ENCODE peak calls at places on chromosome 22, in six cellular contexts. One of them, this sample, is unnamed.

GRCh38 chr22:49262167-49262566 is 565.5 kb downstream of the BRD1 start:
- DNase-seq in EH: no peak
- DNase-seq in mucosa of gallbladder: no peak
- DNase-seq in KG1: no peak
- DNase-seq in T-helper 1 cell: no peak
- DNase-seq in stromal cell of bone marrow: no peak
- DNase-seq in this sample: no peak

GRCh38 chr22:36332623-36333331 is 55.0 kb downstream of the MYH9 start:
- DNase-seq in EH: peak; percentile 81
- DNase-seq in mucosa of gallbladder: no peak
- DNase-seq in KG1: peak; percentile 80
- DNase-seq in T-helper 1 cell: peak; percentile 45
- DNase-seq in stromal cell of bone marrow: no peak
- DNase-seq in this sample: no peak

GRCh38 chr22:21942407-21942895 is 10.2 kb downstream of the PPM1F start:
- DNase-seq in EH: peak; percentile 93
- DNase-seq in mucosa of gallbladder: peak; percentile 49
- DNase-seq in KG1: peak; percentile 92
- DNase-seq in T-helper 1 cell: no peak
- DNase-seq in stromal cell of bone marrow: peak; percentile 81
- DNase-seq in this sample: peak; percentile 68

GRCh38 chr22:24728790-24729637 is 45.5 kb downstream of the PIWIL3 start:
- DNase-seq in EH: no peak
- DNase-seq in mucosa of gallbladder: peak; percentile 24
- DNase-seq in KG1: peak; percentile 79
- DNase-seq in T-helper 1 cell: no peak
- DNase-seq in stromal cell of bone marrow: no peak
- DNase-seq in this sample: peak; percentile 98

GRCh38 chr22:37951305-37951704 is 2.1 kb downstream of the C22orf23 start:
- DNase-seq in EH: peak; percentile 30
- DNase-seq in mucosa of gallbladder: no peak
- DNase-seq in KG1: no peak
- DNase-seq in T-helper 1 cell: no peak
- DNase-seq in stromal cell of bone marrow: no peak
- DNase-seq in this sample: no peak

GRCh38 chr22:37771702-37772427 is 35.9 kb upstream of the GCAT start:
- DNase-seq in EH: no peak
- DNase-seq in mucosa of gallbladder: no peak
- DNase-seq in KG1: no peak
- DNase-seq in T-helper 1 cell: no peak
- DNase-seq in stromal cell of bone marrow: no peak
- DNase-seq in this sample: no peak

GRCh38 chr22:44051961-44052360 is 27.9 kb downstream of the PARVB start:
- DNase-seq in EH: no peak
- DNase-seq in mucosa of gallbladder: no peak
- DNase-seq in KG1: no peak
- DNase-seq in T-helper 1 cell: no peak
- DNase-seq in stromal cell of bone marrow: no peak
- DNase-seq in this sample: no peak

GRCh38 chr22:30123463-30123862 is 43.2 kb downstream of the HORMAD2 start:
- DNase-seq in EH: no peak
- DNase-seq in mucosa of gallbladder: no peak
- DNase-seq in KG1: no peak
- DNase-seq in T-helper 1 cell: no peak
- DNase-seq in stromal cell of bone marrow: no peak
- DNase-seq in this sample: no peak

GRCh38 chr22:20973634-20974286 is 6.7 kb downstream of the AIFM3 start:
- DNase-seq in EH: no peak
- DNase-seq in mucosa of gallbladder: no peak
- DNase-seq in KG1: no peak
- DNase-seq in T-helper 1 cell: no peak
- DNase-seq in stromal cell of bone marrow: no peak
- DNase-seq in this sample: no peak

GRCh38 chr22:25076281-25076680 is 123.4 kb upstream of the CRYBB3 start:
- DNase-seq in EH: no peak
- DNase-seq in mucosa of gallbladder: no peak
- DNase-seq in KG1: no peak
- DNase-seq in T-helper 1 cell: no peak
- DNase-seq in stromal cell of bone marrow: no peak
- DNase-seq in this sample: no peak

GRCh38 chr22:39430576-39431150 is 26.1 kb upstream of the MGAT3 start:
- DNase-seq in EH: no peak
- DNase-seq in mucosa of gallbladder: no peak
- DNase-seq in KG1: no peak
- DNase-seq in T-helper 1 cell: no peak
- DNase-seq in stromal cell of bone marrow: no peak
- DNase-seq in this sample: no peak

GRCh38 chr22:24969588-24970301 is 17.2 kb downstream of the KIAA1671 start:
- DNase-seq in EH: peak; percentile 60
- DNase-seq in mucosa of gallbladder: peak; percentile 51
- DNase-seq in KG1: no peak
- DNase-seq in T-helper 1 cell: no peak
- DNase-seq in stromal cell of bone marrow: peak; percentile 65
- DNase-seq in this sample: no peak

GRCh38 chr22:46405925-46406324 is 70.4 kb downstream of the TRMU start:
- DNase-seq in EH: no peak
- DNase-seq in mucosa of gallbladder: no peak
- DNase-seq in KG1: no peak
- DNase-seq in T-helper 1 cell: no peak
- DNase-seq in stromal cell of bone marrow: no peak
- DNase-seq in this sample: no peak

GRCh38 chr22:35301370-35301874 is 1.7 kb downstream of the TOM1 start:
- DNase-seq in EH: peak; percentile 54
- DNase-seq in mucosa of gallbladder: peak; percentile 65
- DNase-seq in KG1: no peak
- DNase-seq in T-helper 1 cell: no peak
- DNase-seq in stromal cell of bone marrow: peak; percentile 95
- DNase-seq in this sample: no peak

GRCh38 chr22:36457688-36458450 is 23.6 kb downstream of the TXN2 start:
- DNase-seq in EH: peak; percentile 82
- DNase-seq in mucosa of gallbladder: peak; percentile 36
- DNase-seq in KG1: no peak
- DNase-seq in T-helper 1 cell: no peak
- DNase-seq in stromal cell of bone marrow: peak; percentile 74
- DNase-seq in this sample: no peak

GRCh38 chr22:32852346-32853251 is 51.1 kb downstream of the TIMP3 start:
- DNase-seq in EH: peak; percentile 17
- DNase-seq in mucosa of gallbladder: peak; percentile 54
- DNase-seq in KG1: no peak
- DNase-seq in T-helper 1 cell: no peak
- DNase-seq in stromal cell of bone marrow: no peak
- DNase-seq in this sample: no peak

GRCh38 chr22:46649176-46650077 is 29.2 kb downstream of the GRAMD4 start:
- DNase-seq in EH: peak; percentile 11
- DNase-seq in mucosa of gallbladder: peak; percentile 49
- DNase-seq in KG1: no peak
- DNase-seq in T-helper 1 cell: no peak
- DNase-seq in stromal cell of bone marrow: no peak
- DNase-seq in this sample: no peak

GRCh38 chr22:41341990-41342389 is 39.8 kb upstream of the TEF start:
- DNase-seq in EH: no peak
- DNase-seq in mucosa of gallbladder: no peak
- DNase-seq in KG1: no peak
- DNase-seq in T-helper 1 cell: no peak
- DNase-seq in stromal cell of bone marrow: no peak
- DNase-seq in this sample: no peak

GRCh38 chr22:32917577-32918375 is 116.3 kb downstream of the TIMP3 start:
- DNase-seq in EH: no peak
- DNase-seq in mucosa of gallbladder: no peak
- DNase-seq in KG1: no peak
- DNase-seq in T-helper 1 cell: no peak
- DNase-seq in stromal cell of bone marrow: no peak
- DNase-seq in this sample: no peak

GRCh38 chr22:24761888-24762675 is 12.4 kb downstream of the PIWIL3 start:
- DNase-seq in EH: no peak
- DNase-seq in mucosa of gallbladder: no peak
- DNase-seq in KG1: no peak
- DNase-seq in T-helper 1 cell: no peak
- DNase-seq in stromal cell of bone marrow: no peak
- DNase-seq in this sample: no peak

GRCh38 chr22:44373234-44373633 is 60.5 kb upstream of the SHISAL1 start:
- DNase-seq in EH: no peak
- DNase-seq in mucosa of gallbladder: no peak
- DNase-seq in KG1: no peak
- DNase-seq in T-helper 1 cell: no peak
- DNase-seq in stromal cell of bone marrow: no peak
- DNase-seq in this sample: no peak

GRCh38 chr22:23206915-23207314 is 26.6 kb downstream of the BCR start:
- DNase-seq in EH: no peak
- DNase-seq in mucosa of gallbladder: no peak
- DNase-seq in KG1: no peak
- DNase-seq in T-helper 1 cell: no peak
- DNase-seq in stromal cell of bone marrow: no peak
- DNase-seq in this sample: no peak

GRCh38 chr22:31271026-31271425 is 21.3 kb downstream of the PIK3IP1 start:
- DNase-seq in EH: no peak
- DNase-seq in mucosa of gallbladder: no peak
- DNase-seq in KG1: no peak
- DNase-seq in T-helper 1 cell: no peak
- DNase-seq in stromal cell of bone marrow: no peak
- DNase-seq in this sample: no peak

GRCh38 chr22:27502327-27502726 is 299.2 kb downstream of the MN1 start:
- DNase-seq in EH: no peak
- DNase-seq in mucosa of gallbladder: no peak
- DNase-seq in KG1: no peak
- DNase-seq in T-helper 1 cell: no peak
- DNase-seq in stromal cell of bone marrow: no peak
- DNase-seq in this sample: no peak

GRCh38 chr22:41302016-41302767 is 867 bp downstream of the ZC3H7B start:
- DNase-seq in EH: peak; percentile 24
- DNase-seq in mucosa of gallbladder: no peak
- DNase-seq in KG1: no peak
- DNase-seq in T-helper 1 cell: no peak
- DNase-seq in stromal cell of bone marrow: no peak
- DNase-seq in this sample: no peak